ENCODE peak calls at places on chromosomes 4 and X, in eight cellular contexts. One of them, this sample, is unnamed.

GRCh38 chr4:156898373-156899117 is 73.1 kb downstream of the PDGFC start:
- DNase-seq in testis: no peak
- DNase-seq in aorta: no peak
- DNase-seq in A549: no peak
- DNase-seq in CD4-positive, alpha-beta memory T cell: no peak
- DNase-seq in tibial nerve: no peak
- DNase-seq in tibial artery: no peak
- DNase-seq in CD8-positive, alpha-beta memory T cell: no peak
- DNase-seq in this sample: no peak

GRCh38 chr4:53049528-53049927 is 187.4 kb downstream of the RASL11B start:
- DNase-seq in testis: no peak
- DNase-seq in aorta: no peak
- DNase-seq in A549: no peak
- DNase-seq in CD4-positive, alpha-beta memory T cell: no peak
- DNase-seq in tibial nerve: no peak
- DNase-seq in tibial artery: no peak
- DNase-seq in CD8-positive, alpha-beta memory T cell: no peak
- DNase-seq in this sample: no peak

GRCh38 chr4:168656055-168656660 is 159.3 kb downstream of the PALLD start:
- DNase-seq in testis: no peak
- DNase-seq in aorta: no peak
- DNase-seq in A549: no peak
- DNase-seq in CD4-positive, alpha-beta memory T cell: no peak
- DNase-seq in tibial nerve: no peak
- DNase-seq in tibial artery: no peak
- DNase-seq in CD8-positive, alpha-beta memory T cell: no peak
- DNase-seq in this sample: no peak

GRCh38 chr4:85870298-85871083 is 395.5 kb downstream of the ARHGAP24 start:
- DNase-seq in testis: no peak
- DNase-seq in aorta: no peak
- DNase-seq in A549: no peak
- DNase-seq in CD4-positive, alpha-beta memory T cell: no peak
- DNase-seq in tibial nerve: no peak
- DNase-seq in tibial artery: no peak
- DNase-seq in CD8-positive, alpha-beta memory T cell: no peak
- DNase-seq in this sample: no peak

GRCh38 chr4:151865327-151865726 is 104.5 kb upstream of the GATB start:
- DNase-seq in testis: peak; percentile 41
- DNase-seq in aorta: peak; percentile 89
- DNase-seq in A549: no peak
- DNase-seq in CD4-positive, alpha-beta memory T cell: no peak
- DNase-seq in tibial nerve: peak; percentile 63
- DNase-seq in tibial artery: peak; percentile 78
- DNase-seq in CD8-positive, alpha-beta memory T cell: no peak
- DNase-seq in this sample: peak; percentile 49

GRCh38 chr4:185782523-185782922 is 29.5 kb downstream of the SORBS2 start:
- DNase-seq in testis: no peak
- DNase-seq in aorta: no peak
- DNase-seq in A549: peak; percentile 3
- DNase-seq in CD4-positive, alpha-beta memory T cell: no peak
- DNase-seq in tibial nerve: no peak
- DNase-seq in tibial artery: no peak
- DNase-seq in CD8-positive, alpha-beta memory T cell: no peak
- DNase-seq in this sample: no peak

GRCh38 chr4:173214661-173215060 is 46.0 kb downstream of the GALNT7 start:
- DNase-seq in testis: peak; percentile 36
- DNase-seq in aorta: peak; percentile 56
- DNase-seq in A549: no peak
- DNase-seq in CD4-positive, alpha-beta memory T cell: no peak
- DNase-seq in tibial nerve: no peak
- DNase-seq in tibial artery: no peak
- DNase-seq in CD8-positive, alpha-beta memory T cell: no peak
- DNase-seq in this sample: no peak

GRCh38 chr4:21469438-21470032 is 479.0 kb downstream of the KCNIP4 start:
- DNase-seq in testis: no peak
- DNase-seq in aorta: no peak
- DNase-seq in A549: peak; percentile 0
- DNase-seq in CD4-positive, alpha-beta memory T cell: no peak
- DNase-seq in tibial nerve: no peak
- DNase-seq in tibial artery: no peak
- DNase-seq in CD8-positive, alpha-beta memory T cell: no peak
- DNase-seq in this sample: no peak

GRCh38 chr4:183444953-183445543 is 612 bp downstream of the CDKN2AIP start:
- DNase-seq in testis: peak; percentile 42
- DNase-seq in aorta: peak; percentile 65
- DNase-seq in A549: peak; percentile 19
- DNase-seq in CD4-positive, alpha-beta memory T cell: no peak
- DNase-seq in tibial nerve: peak; percentile 7
- DNase-seq in tibial artery: peak; percentile 74
- DNase-seq in CD8-positive, alpha-beta memory T cell: no peak
- DNase-seq in this sample: peak; percentile 40

GRCh38 chrX:109281478-109282275 is 200.2 kb downstream of the GUCY2F start:
- DNase-seq in testis: peak; percentile 61
- DNase-seq in aorta: no peak
- DNase-seq in A549: no peak
- DNase-seq in CD4-positive, alpha-beta memory T cell: no peak
- DNase-seq in tibial nerve: no peak
- DNase-seq in tibial artery: no peak
- DNase-seq in CD8-positive, alpha-beta memory T cell: no peak
- DNase-seq in this sample: no peak

GRCh38 chrX:100207331-100208024 is 202.6 kb downstream of the PCDH19 start:
- DNase-seq in testis: no peak
- DNase-seq in aorta: no peak
- DNase-seq in A549: no peak
- DNase-seq in CD4-positive, alpha-beta memory T cell: no peak
- DNase-seq in tibial nerve: no peak
- DNase-seq in tibial artery: no peak
- DNase-seq in CD8-positive, alpha-beta memory T cell: no peak
- DNase-seq in this sample: no peak

GRCh38 chrX:41870719-41871151 is 52.6 kb downstream of the CASK start:
- DNase-seq in testis: no peak
- DNase-seq in aorta: no peak
- DNase-seq in A549: no peak
- DNase-seq in CD4-positive, alpha-beta memory T cell: no peak
- DNase-seq in tibial nerve: no peak
- DNase-seq in tibial artery: no peak
- DNase-seq in CD8-positive, alpha-beta memory T cell: no peak
- DNase-seq in this sample: no peak

GRCh38 chrX:40513012-40513411 is 67.8 kb upstream of the ATP6AP2 start:
- DNase-seq in testis: no peak
- DNase-seq in aorta: no peak
- DNase-seq in A549: no peak
- DNase-seq in CD4-positive, alpha-beta memory T cell: no peak
- DNase-seq in tibial nerve: no peak
- DNase-seq in tibial artery: no peak
- DNase-seq in CD8-positive, alpha-beta memory T cell: no peak
- DNase-seq in this sample: peak; percentile 83

GRCh38 chr4:121707344-121707743 is 10.6 kb upstream of the ANXA5 start:
- DNase-seq in testis: no peak
- DNase-seq in aorta: no peak
- DNase-seq in A549: no peak
- DNase-seq in CD4-positive, alpha-beta memory T cell: no peak
- DNase-seq in tibial nerve: no peak
- DNase-seq in tibial artery: no peak
- DNase-seq in CD8-positive, alpha-beta memory T cell: no peak
- DNase-seq in this sample: no peak

GRCh38 chrX:71143508-71143907 is 1.1 kb upstream of the NLGN3 start:
- DNase-seq in testis: peak; percentile 67
- DNase-seq in aorta: peak; percentile 76
- DNase-seq in A549: no peak
- DNase-seq in CD4-positive, alpha-beta memory T cell: no peak
- DNase-seq in tibial nerve: peak; percentile 73
- DNase-seq in tibial artery: peak; percentile 77
- DNase-seq in CD8-positive, alpha-beta memory T cell: no peak
- DNase-seq in this sample: peak; percentile 73

GRCh38 chr4:31261632-31262031 is 541.5 kb downstream of the PCDH7 start:
- DNase-seq in testis: no peak
- DNase-seq in aorta: no peak
- DNase-seq in A549: no peak
- DNase-seq in CD4-positive, alpha-beta memory T cell: no peak
- DNase-seq in tibial nerve: no peak
- DNase-seq in tibial artery: no peak
- DNase-seq in CD8-positive, alpha-beta memory T cell: no peak
- DNase-seq in this sample: no peak

GRCh38 chr4:68271851-68272756 is 26.6 kb upstream of the TMPRSS11B start:
- DNase-seq in testis: no peak
- DNase-seq in aorta: no peak
- DNase-seq in A549: peak; percentile 24
- DNase-seq in CD4-positive, alpha-beta memory T cell: peak; percentile 41
- DNase-seq in tibial nerve: peak; percentile 12
- DNase-seq in tibial artery: no peak
- DNase-seq in CD8-positive, alpha-beta memory T cell: peak; percentile 30
- DNase-seq in this sample: no peak

GRCh38 chrX:134236690-134237362 is at the start of gene CCDC160:
- DNase-seq in testis: peak; percentile 68
- DNase-seq in aorta: peak; percentile 58
- DNase-seq in A549: peak; percentile 28
- DNase-seq in CD4-positive, alpha-beta memory T cell: no peak
- DNase-seq in tibial nerve: peak; percentile 8
- DNase-seq in tibial artery: no peak
- DNase-seq in CD8-positive, alpha-beta memory T cell: no peak
- DNase-seq in this sample: peak; percentile 60

GRCh38 chr4:93981594-93981993 is 153.0 kb downstream of the ATOH1 start:
- DNase-seq in testis: no peak
- DNase-seq in aorta: no peak
- DNase-seq in A549: no peak
- DNase-seq in CD4-positive, alpha-beta memory T cell: no peak
- DNase-seq in tibial nerve: no peak
- DNase-seq in tibial artery: no peak
- DNase-seq in CD8-positive, alpha-beta memory T cell: no peak
- DNase-seq in this sample: no peak

GRCh38 chrX:45900751-45901150 is 644.5 kb downstream of the ZNF674 start:
- DNase-seq in testis: no peak
- DNase-seq in aorta: no peak
- DNase-seq in A549: no peak
- DNase-seq in CD4-positive, alpha-beta memory T cell: no peak
- DNase-seq in tibial nerve: no peak
- DNase-seq in tibial artery: no peak
- DNase-seq in CD8-positive, alpha-beta memory T cell: no peak
- DNase-seq in this sample: no peak

GRCh38 chrX:29090811-29091210 is 503.6 kb downstream of the IL1RAPL1 start:
- DNase-seq in testis: no peak
- DNase-seq in aorta: no peak
- DNase-seq in A549: no peak
- DNase-seq in CD4-positive, alpha-beta memory T cell: no peak
- DNase-seq in tibial nerve: no peak
- DNase-seq in tibial artery: no peak
- DNase-seq in CD8-positive, alpha-beta memory T cell: no peak
- DNase-seq in this sample: no peak

GRCh38 chrX:150984164-150984824 is 1.2 kb downstream of the HMGB3 start:
- DNase-seq in testis: no peak
- DNase-seq in aorta: no peak
- DNase-seq in A549: no peak
- DNase-seq in CD4-positive, alpha-beta memory T cell: no peak
- DNase-seq in tibial nerve: no peak
- DNase-seq in tibial artery: no peak
- DNase-seq in CD8-positive, alpha-beta memory T cell: no peak
- DNase-seq in this sample: no peak

GRCh38 chr4:106478152-106478551 is 109.6 kb upstream of the GIMD1 start:
- DNase-seq in testis: no peak
- DNase-seq in aorta: no peak
- DNase-seq in A549: no peak
- DNase-seq in CD4-positive, alpha-beta memory T cell: no peak
- DNase-seq in tibial nerve: no peak
- DNase-seq in tibial artery: no peak
- DNase-seq in CD8-positive, alpha-beta memory T cell: no peak
- DNase-seq in this sample: no peak

GRCh38 chrX:15401373-15401772 is 17.2 kb upstream of the VEGFD start:
- DNase-seq in testis: no peak
- DNase-seq in aorta: no peak
- DNase-seq in A549: no peak
- DNase-seq in CD4-positive, alpha-beta memory T cell: no peak
- DNase-seq in tibial nerve: no peak
- DNase-seq in tibial artery: no peak
- DNase-seq in CD8-positive, alpha-beta memory T cell: no peak
- DNase-seq in this sample: no peak
- H3K4me1 ChIP-seq in testis: no peaks in the 10 kb centered on the region
- H3K4me1 ChIP-seq in aorta: no peaks in the 10 kb centered on the region
- H3K4me1 ChIP-seq in A549: no peaks in the 10 kb centered on the region
- H3K4me1 ChIP-seq in CD4-positive, alpha-beta memory T cell: no peaks in the 10 kb centered on the region
- H3K4me1 ChIP-seq in tibial nerve: no peaks in the 10 kb centered on the region
- H3K4me1 ChIP-seq in tibial artery: no peaks in the 10 kb centered on the region
- H3K4me1 ChIP-seq in CD8-positive, alpha-beta memory T cell: no peaks in the 10 kb centered on the region
- H3K4me1 ChIP-seq in this sample: peaks cover 31% of the 10 kb centered on the region

GRCh38 chr4:139767168-139767567 is 101.5 kb downstream of the MGST2 start:
- DNase-seq in testis: no peak
- DNase-seq in aorta: no peak
- DNase-seq in A549: no peak
- DNase-seq in CD4-positive, alpha-beta memory T cell: no peak
- DNase-seq in tibial nerve: no peak
- DNase-seq in tibial artery: no peak
- DNase-seq in CD8-positive, alpha-beta memory T cell: no peak
- DNase-seq in this sample: no peak
- H3K4me1 ChIP-seq in testis: peaks cover 24% of the 10 kb centered on the region
- H3K4me1 ChIP-seq in aorta: peaks cover 3% of the 10 kb centered on the region
- H3K4me1 ChIP-seq in A549: no peaks in the 10 kb centered on the region
- H3K4me1 ChIP-seq in CD4-positive, alpha-beta memory T cell: no peaks in the 10 kb centered on the region
- H3K4me1 ChIP-seq in tibial nerve: no peaks in the 10 kb centered on the region
- H3K4me1 ChIP-seq in tibial artery: peaks cover 24% of the 10 kb centered on the region
- H3K4me1 ChIP-seq in CD8-positive, alpha-beta memory T cell: no peaks in the 10 kb centered on the region
- H3K4me1 ChIP-seq in this sample: peaks cover 25% of the 10 kb centered on the region

DNA sequence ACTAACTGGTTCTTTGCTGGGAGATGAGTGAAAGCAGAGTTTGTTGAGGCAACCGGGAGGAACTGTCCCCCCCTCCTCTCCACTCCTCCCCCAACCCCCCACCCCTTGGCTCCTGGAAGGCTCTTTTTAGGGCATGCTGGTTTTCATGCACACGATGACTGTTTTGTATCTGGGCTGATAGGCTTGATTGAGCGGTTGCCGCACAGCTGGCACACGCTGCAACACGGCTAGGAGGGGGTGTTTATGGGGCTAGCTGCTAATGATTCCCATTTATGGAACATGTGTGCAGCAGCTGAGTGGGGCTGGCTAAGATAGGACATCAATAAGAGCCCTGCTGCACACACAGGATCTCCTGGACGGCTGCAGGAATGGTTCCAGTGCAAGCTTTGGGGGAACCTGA is 137.3 kb downstream of the SMIM20 start:
- DNase-seq in testis: no peak
- DNase-seq in aorta: no peak
- DNase-seq in A549: no peak
- DNase-seq in CD4-positive, alpha-beta memory T cell: no peak
- DNase-seq in tibial nerve: no peak
- DNase-seq in tibial artery: no peak
- DNase-seq in CD8-positive, alpha-beta memory T cell: no peak
- DNase-seq in this sample: no peak
- H3K4me1 ChIP-seq in testis: no peaks in the 10 kb centered on the region
- H3K4me1 ChIP-seq in aorta: peaks cover 4% of the 10 kb centered on the region
- H3K4me1 ChIP-seq in A549: no peaks in the 10 kb centered on the region
- H3K4me1 ChIP-seq in CD4-positive, alpha-beta memory T cell: no peaks in the 10 kb centered on the region
- H3K4me1 ChIP-seq in tibial nerve: no peaks in the 10 kb centered on the region
- H3K4me1 ChIP-seq in tibial artery: peaks cover 18% of the 10 kb centered on the region
- H3K4me1 ChIP-seq in CD8-positive, alpha-beta memory T cell: no peaks in the 10 kb centered on the region
- H3K4me1 ChIP-seq in this sample: no peaks in the 10 kb centered on the region

GRCh38 chr4:188697217-188697616 is 558.0 kb downstream of the TRIML1 start:
- DNase-seq in testis: no peak
- DNase-seq in aorta: no peak
- DNase-seq in A549: no peak
- DNase-seq in CD4-positive, alpha-beta memory T cell: no peak
- DNase-seq in tibial nerve: no peak
- DNase-seq in tibial artery: no peak
- DNase-seq in CD8-positive, alpha-beta memory T cell: no peak
- DNase-seq in this sample: no peak

GRCh38 chr4:188695261-188695660 is 556.0 kb downstream of the TRIML1 start:
- DNase-seq in testis: no peak
- DNase-seq in aorta: no peak
- DNase-seq in A549: no peak
- DNase-seq in CD4-positive, alpha-beta memory T cell: no peak
- DNase-seq in tibial nerve: no peak
- DNase-seq in tibial artery: no peak
- DNase-seq in CD8-positive, alpha-beta memory T cell: no peak
- DNase-seq in this sample: no peak

GRCh38 chr4:188691811-188692210 is 552.6 kb downstream of the TRIML1 start:
- DNase-seq in testis: no peak
- DNase-seq in aorta: no peak
- DNase-seq in A549: no peak
- DNase-seq in CD4-positive, alpha-beta memory T cell: no peak
- DNase-seq in tibial nerve: no peak
- DNase-seq in tibial artery: no peak
- DNase-seq in CD8-positive, alpha-beta memory T cell: no peak
- DNase-seq in this sample: no peak
- H3K4me1 ChIP-seq in testis: no peaks in the 10 kb centered on the region
- H3K4me1 ChIP-seq in aorta: no peaks in the 10 kb centered on the region
- H3K4me1 ChIP-seq in A549: no peaks in the 10 kb centered on the region
- H3K4me1 ChIP-seq in CD4-positive, alpha-beta memory T cell: no peaks in the 10 kb centered on the region
- H3K4me1 ChIP-seq in tibial nerve: no peaks in the 10 kb centered on the region
- H3K4me1 ChIP-seq in tibial artery: no peaks in the 10 kb centered on the region
- H3K4me1 ChIP-seq in CD8-positive, alpha-beta memory T cell: no peaks in the 10 kb centered on the region
- H3K4me1 ChIP-seq in this sample: no peaks in the 10 kb centered on the region

This sample was measured in adrenal gland.